ENCODE peak calls at places on chromosomes 12 and 14, in five cellular contexts. One of them, this sample, is unnamed.

GRCh38 chr14:65422093-65422834 is 9.7 kb downstream of the FUT8 start:
- DNase-seq in activated naive CD4-positive, alpha-beta T cell treated with anti-CD3 and anti-CD28 coated beads, Interleukin-2, amount 10 ng/mL, durations not matched to agents 7 days and 5 days: no peak
- DNase-seq in body of pancreas: no peak
- DNase-seq in NCI-H1417: no peak
- DNase-seq in hypothalamus: no peak
- DNase-seq in this sample: no peak

GRCh38 chr12:110563702-110564470 is 19.2 kb downstream of the PPTC7 start:
- DNase-seq in activated naive CD4-positive, alpha-beta T cell treated with anti-CD3 and anti-CD28 coated beads, Interleukin-2, amount 10 ng/mL, durations not matched to agents 7 days and 5 days: no peak
- DNase-seq in hypothalamus: no peak
- DNase-seq in body of pancreas: no peak
- DNase-seq in NCI-H1417: no peak
- DNase-seq in this sample: no peak

GRCh38 chr12:16119618-16120017 is 157.9 kb downstream of the SLC15A5 start:
- DNase-seq in body of pancreas: no peak
- DNase-seq in activated naive CD4-positive, alpha-beta T cell treated with anti-CD3 and anti-CD28 coated beads, Interleukin-2, amount 10 ng/mL, durations not matched to agents 7 days and 5 days: no peak
- DNase-seq in NCI-H1417: no peak
- DNase-seq in hypothalamus: no peak
- DNase-seq in this sample: no peak

GRCh38 chr12:76031414-76032042 is at the start of gene PHLDA1:
- DNase-seq in body of pancreas: peak; percentile 96
- DNase-seq in hypothalamus: peak; percentile 95
- DNase-seq in NCI-H1417: peak; percentile 92
- DNase-seq in activated naive CD4-positive, alpha-beta T cell treated with anti-CD3 and anti-CD28 coated beads, Interleukin-2, amount 10 ng/mL, durations not matched to agents 7 days and 5 days: peak; percentile 91
- DNase-seq in this sample: peak; percentile 92

GRCh38 chr14:73744874-73745529 is 30.8 kb upstream of the PNMA1 start:
- DNase-seq in NCI-H1417: no peak
- DNase-seq in activated naive CD4-positive, alpha-beta T cell treated with anti-CD3 and anti-CD28 coated beads, Interleukin-2, amount 10 ng/mL, durations not matched to agents 7 days and 5 days: no peak
- DNase-seq in body of pancreas: no peak
- DNase-seq in hypothalamus: no peak
- DNase-seq in this sample: no peak

GRCh38 chr14:100547633-100548294 is 39.5 kb downstream of the BEGAIN start:
- DNase-seq in NCI-H1417: no peak
- DNase-seq in activated naive CD4-positive, alpha-beta T cell treated with anti-CD3 and anti-CD28 coated beads, Interleukin-2, amount 10 ng/mL, durations not matched to agents 7 days and 5 days: peak; percentile 52
- DNase-seq in body of pancreas: peak; percentile 84
- DNase-seq in hypothalamus: peak; percentile 24
- DNase-seq in this sample: peak; percentile 36

GRCh38 chr12:57727758-57728395 is 10.7 kb downstream of the AGAP2 start:
- DNase-seq in NCI-H1417: no peak
- DNase-seq in body of pancreas: peak; percentile 26
- DNase-seq in hypothalamus: no peak
- DNase-seq in activated naive CD4-positive, alpha-beta T cell treated with anti-CD3 and anti-CD28 coated beads, Interleukin-2, amount 10 ng/mL, durations not matched to agents 7 days and 5 days: no peak
- DNase-seq in this sample: no peak

GRCh38 chr14:85991156-85991555 is 461.2 kb downstream of the FLRT2 start:
- DNase-seq in hypothalamus: no peak
- DNase-seq in body of pancreas: no peak
- DNase-seq in activated naive CD4-positive, alpha-beta T cell treated with anti-CD3 and anti-CD28 coated beads, Interleukin-2, amount 10 ng/mL, durations not matched to agents 7 days and 5 days: no peak
- DNase-seq in NCI-H1417: no peak
- DNase-seq in this sample: no peak

GRCh38 chr14:80669416-80669815 is 272.1 kb downstream of the CEP128 start:
- DNase-seq in NCI-H1417: no peak
- DNase-seq in hypothalamus: no peak
- DNase-seq in body of pancreas: no peak
- DNase-seq in activated naive CD4-positive, alpha-beta T cell treated with anti-CD3 and anti-CD28 coated beads, Interleukin-2, amount 10 ng/mL, durations not matched to agents 7 days and 5 days: no peak
- DNase-seq in this sample: no peak

GRCh38 chr14:21300892-21301291 is 21.0 kb downstream of the RPGRIP1 start:
- DNase-seq in body of pancreas: peak; percentile 55
- DNase-seq in NCI-H1417: peak; percentile 21
- DNase-seq in hypothalamus: peak; percentile 26
- DNase-seq in activated naive CD4-positive, alpha-beta T cell treated with anti-CD3 and anti-CD28 coated beads, Interleukin-2, amount 10 ng/mL, durations not matched to agents 7 days and 5 days: peak; percentile 30
- DNase-seq in this sample: peak; percentile 27

GRCh38 chr12:107328442-107329133 is 235.2 kb upstream of the CRY1 start:
- DNase-seq in NCI-H1417: no peak
- DNase-seq in body of pancreas: no peak
- DNase-seq in hypothalamus: no peak
- DNase-seq in activated naive CD4-positive, alpha-beta T cell treated with anti-CD3 and anti-CD28 coated beads, Interleukin-2, amount 10 ng/mL, durations not matched to agents 7 days and 5 days: no peak
- DNase-seq in this sample: no peak

GRCh38 chr12:49832836-49833421 is 4.7 kb upstream of the NCKAP5L start:
- DNase-seq in hypothalamus: no peak
- DNase-seq in activated naive CD4-positive, alpha-beta T cell treated with anti-CD3 and anti-CD28 coated beads, Interleukin-2, amount 10 ng/mL, durations not matched to agents 7 days and 5 days: no peak
- DNase-seq in NCI-H1417: no peak
- DNase-seq in body of pancreas: no peak
- DNase-seq in this sample: no peak

GRCh38 chr14:67566908-67567307 is 33.2 kb downstream of the PIGH start:
- DNase-seq in NCI-H1417: no peak
- DNase-seq in hypothalamus: no peak
- DNase-seq in activated naive CD4-positive, alpha-beta T cell treated with anti-CD3 and anti-CD28 coated beads, Interleukin-2, amount 10 ng/mL, durations not matched to agents 7 days and 5 days: no peak
- DNase-seq in body of pancreas: no peak
- DNase-seq in this sample: peak; percentile 57

GRCh38 chr12:109716512-109717389 is 3.1 kb downstream of the FAM222A start:
- DNase-seq in body of pancreas: peak; percentile 46
- DNase-seq in NCI-H1417: no peak
- DNase-seq in hypothalamus: peak; percentile 48
- DNase-seq in activated naive CD4-positive, alpha-beta T cell treated with anti-CD3 and anti-CD28 coated beads, Interleukin-2, amount 10 ng/mL, durations not matched to agents 7 days and 5 days: no peak
- DNase-seq in this sample: peak; percentile 50

GRCh38 chr12:88579941-88580871 is at the start of gene KITLG:
- DNase-seq in NCI-H1417: peak; percentile 88
- DNase-seq in hypothalamus: peak; percentile 69
- DNase-seq in activated naive CD4-positive, alpha-beta T cell treated with anti-CD3 and anti-CD28 coated beads, Interleukin-2, amount 10 ng/mL, durations not matched to agents 7 days and 5 days: peak; percentile 37
- DNase-seq in body of pancreas: peak; percentile 91
- DNase-seq in this sample: peak; percentile 15

GRCh38 chr12:24997496-24997895 is 48.6 kb upstream of the BCAT1 start:
- DNase-seq in NCI-H1417: no peak
- DNase-seq in body of pancreas: no peak
- DNase-seq in activated naive CD4-positive, alpha-beta T cell treated with anti-CD3 and anti-CD28 coated beads, Interleukin-2, amount 10 ng/mL, durations not matched to agents 7 days and 5 days: no peak
- DNase-seq in hypothalamus: no peak
- DNase-seq in this sample: no peak

GRCh38 chr12:91023326-91024004 is 18.7 kb upstream of the EPYC start:
- DNase-seq in body of pancreas: no peak
- DNase-seq in activated naive CD4-positive, alpha-beta T cell treated with anti-CD3 and anti-CD28 coated beads, Interleukin-2, amount 10 ng/mL, durations not matched to agents 7 days and 5 days: no peak
- DNase-seq in NCI-H1417: no peak
- DNase-seq in hypothalamus: no peak
- DNase-seq in this sample: no peak

GRCh38 chr14:88229428-88229827 is 93.6 kb downstream of the KCNK10 start:
- DNase-seq in hypothalamus: no peak
- DNase-seq in activated naive CD4-positive, alpha-beta T cell treated with anti-CD3 and anti-CD28 coated beads, Interleukin-2, amount 10 ng/mL, durations not matched to agents 7 days and 5 days: no peak
- DNase-seq in body of pancreas: no peak
- DNase-seq in NCI-H1417: no peak
- DNase-seq in this sample: no peak

GRCh38 chr12:45637706-45638105 is 91.8 kb upstream of the ARID2 start:
- DNase-seq in hypothalamus: no peak
- DNase-seq in body of pancreas: no peak
- DNase-seq in NCI-H1417: no peak
- DNase-seq in activated naive CD4-positive, alpha-beta T cell treated with anti-CD3 and anti-CD28 coated beads, Interleukin-2, amount 10 ng/mL, durations not matched to agents 7 days and 5 days: no peak
- DNase-seq in this sample: no peak

GRCh38 chr14:95519699-95520098 is 3.2 kb upstream of the SYNE3 start:
- DNase-seq in NCI-H1417: no peak
- DNase-seq in body of pancreas: peak; percentile 50
- DNase-seq in hypothalamus: no peak
- DNase-seq in activated naive CD4-positive, alpha-beta T cell treated with anti-CD3 and anti-CD28 coated beads, Interleukin-2, amount 10 ng/mL, durations not matched to agents 7 days and 5 days: peak; percentile 83
- DNase-seq in this sample: no peak

GRCh38 chr14:21040370-21040925 is 1.7 kb upstream of the RNASE7 start:
- DNase-seq in body of pancreas: no peak
- DNase-seq in hypothalamus: no peak
- DNase-seq in NCI-H1417: no peak
- DNase-seq in activated naive CD4-positive, alpha-beta T cell treated with anti-CD3 and anti-CD28 coated beads, Interleukin-2, amount 10 ng/mL, durations not matched to agents 7 days and 5 days: no peak
- DNase-seq in this sample: no peak

GRCh38 chr12:104478396-104479140 is 21.8 kb downstream of the CHST11 start:
- DNase-seq in NCI-H1417: no peak
- DNase-seq in hypothalamus: no peak
- DNase-seq in activated naive CD4-positive, alpha-beta T cell treated with anti-CD3 and anti-CD28 coated beads, Interleukin-2, amount 10 ng/mL, durations not matched to agents 7 days and 5 days: peak; percentile 46
- DNase-seq in body of pancreas: no peak
- DNase-seq in this sample: peak; percentile 9

GRCh38 chr12:106766393-106766826 is 8.1 kb upstream of the RIC8B start:
- DNase-seq in body of pancreas: peak; percentile 51
- DNase-seq in NCI-H1417: no peak
- DNase-seq in hypothalamus: peak; percentile 28
- DNase-seq in activated naive CD4-positive, alpha-beta T cell treated with anti-CD3 and anti-CD28 coated beads, Interleukin-2, amount 10 ng/mL, durations not matched to agents 7 days and 5 days: no peak
- DNase-seq in this sample: peak; percentile 40

GRCh38 chr12:76943004-76943403 is 64.2 kb upstream of the CSRP2 start:
- DNase-seq in body of pancreas: no peak
- DNase-seq in NCI-H1417: no peak
- DNase-seq in hypothalamus: no peak
- DNase-seq in activated naive CD4-positive, alpha-beta T cell treated with anti-CD3 and anti-CD28 coated beads, Interleukin-2, amount 10 ng/mL, durations not matched to agents 7 days and 5 days: no peak
- DNase-seq in this sample: no peak

This sample was measured in substantia nigra.